ENCODE peak calls at places on chromosomes 7 and 10, in five cellular contexts. Q, R, D, F and M are unnamed samples.

GRCh38 chr10:127695431-127695830 is 41.6 kb upstream of the FOXI2 start:
- DNase-seq in Q (no peak), R (no peak), D (no peak), F (no peak), M (no peak)

GRCh38 chr10:122861724-122862161 is 16.1 kb upstream of the CUZD1 start:
- DNase-seq in Q (no peak), R (no peak), D (peak; percentile 68), F (no peak), M (no peak)

GRCh38 chr10:7272008-7272407 is 138.8 kb downstream of the SFMBT2 start:
- DNase-seq in Q (no peak), R (no peak), D (no peak), F (no peak), M (no peak)

GRCh38 chr7:3042861-3043489 is 692 bp downstream of the CARD11 start:
- DNase-seq in Q (peak; percentile 86), R (no peak), D (no peak), F (no peak), M (peak; percentile 78)

GRCh38 chr7:7970113-7970619 is 1.6 kb downstream of the GLCCI1 start:
- DNase-seq in Q (peak; percentile 42), R (no peak), D (peak; percentile 9), F (no peak), M (no peak)

GRCh38 chr7:28002638-28003037 is 178.0 kb downstream of the JAZF1 start:
- DNase-seq in Q (peak; percentile 8), R (no peak), D (peak; percentile 23), F (no peak), M (no peak)

GRCh38 chr10:104580321-104580720 is 60.8 kb upstream of the SORCS3 start:
- DNase-seq in Q (no peak), R (no peak), D (peak; percentile 35), F (no peak), M (no peak)

GRCh38 chr7:130149575-130150139 is 55.5 kb downstream of the TMEM209 start:
- DNase-seq in Q (peak; percentile 31), R (no peak), D (no peak), F (no peak), M (no peak)

GRCh38 chr10:28241766-28242399 is 61.0 kb downstream of the MPP7 start:
- DNase-seq in Q (peak; percentile 62), R (peak; percentile 33), D (peak; percentile 46), F (peak; percentile 46), M (peak; percentile 48)

GRCh38 chr7:48718731-48719387 is 205.5 kb upstream of the CDC14C start:
- DNase-seq in Q (no peak), R (no peak), D (no peak), F (no peak), M (no peak)

GRCh38 chr10:116212756-116213155 is 60.2 kb downstream of the GFRA1 start:
- DNase-seq in Q (no peak), R (no peak), D (no peak), F (no peak), M (no peak)

GRCh38 chr7:116672596-116673503 is 854 bp downstream of the MET start:
- DNase-seq in Q (no peak), R (no peak), D (peak; percentile 66), F (no peak), M (no peak)

GRCh38 chr7:18361756-18362155 is 133.8 kb upstream of the HDAC9 start:
- DNase-seq in Q (no peak), R (no peak), D (peak; percentile 45), F (peak; percentile 47), M (no peak)

DNA sequence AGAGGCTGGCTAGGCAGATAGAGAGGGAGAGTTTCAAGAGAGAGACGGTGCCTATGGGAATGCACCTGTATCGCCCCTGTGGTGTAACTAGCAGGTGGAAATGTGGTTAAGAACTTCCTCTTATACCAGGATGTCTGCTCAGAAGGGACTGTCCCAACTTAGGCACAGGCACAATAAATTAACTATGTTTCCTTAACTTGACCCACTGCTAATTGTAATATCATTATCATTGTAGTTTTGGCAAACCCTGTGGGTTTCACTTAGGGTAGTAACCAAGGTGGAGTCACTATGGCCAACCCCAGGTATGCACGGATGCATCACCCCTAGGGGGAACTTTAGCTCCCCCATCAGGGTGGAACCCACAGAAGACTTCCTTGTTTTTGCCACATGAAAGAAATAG is 455.7 kb downstream of the DGKB start:
- DNase-seq in Q (peak; percentile 13), R (no peak), D (no peak), F (no peak), M (no peak)
- TF ChIP-seq CTCF in Q (no peak), R (no peak), D (no peak), F (no peak), M (no peak)

GRCh38 chr7:142482899-142483658 is 225.2 kb upstream of the PRSS58 start:
- DNase-seq in Q (peak; percentile 65), R (no peak), D (peak; percentile 41), F (no peak), M (peak; percentile 26)
- TF ChIP-seq CTCF in Q (peak; percentile 94), R (peak; percentile 97), D (peak; percentile 97), F (no peak), M (peak; percentile 83)

DNA sequence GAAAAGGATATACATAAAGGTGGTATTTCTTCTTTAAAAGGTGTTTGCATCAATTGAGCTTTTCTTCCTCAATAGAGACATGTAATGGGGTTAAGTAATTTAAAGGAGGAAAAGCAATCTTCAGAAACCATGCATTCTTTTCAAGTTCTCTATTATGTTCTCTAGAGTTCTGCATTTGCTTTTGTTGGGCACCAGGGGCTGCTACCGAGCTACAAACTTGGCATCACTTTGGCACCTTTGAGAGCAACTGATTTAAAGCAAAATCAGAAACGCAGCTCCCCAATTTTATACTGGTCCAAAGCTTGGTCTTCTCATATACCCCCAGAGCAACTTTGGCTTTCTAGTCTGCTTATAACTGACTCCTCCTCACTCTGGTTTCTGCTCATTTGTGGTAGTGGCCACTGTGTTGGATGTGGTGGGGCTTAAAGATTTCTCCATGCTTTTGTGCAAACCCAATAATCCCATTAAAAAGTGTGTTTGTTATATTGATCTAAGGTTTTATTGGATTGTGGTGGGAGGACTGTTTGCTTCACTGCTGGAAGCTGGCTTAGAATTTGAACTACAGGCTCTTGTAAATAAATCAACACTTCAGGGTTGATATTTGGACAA is 712.1 kb downstream of the PHTF2 start:
- DNase-seq in Q (peak; percentile 27), R (peak; percentile 29), D (peak; percentile 41), F (no peak), M (peak; percentile 17)
- TF ChIP-seq CTCF in Q (peak; percentile 75), R (peak; percentile 95), D (peak; percentile 93), F (no peak), M (peak; percentile 65)

DNA sequence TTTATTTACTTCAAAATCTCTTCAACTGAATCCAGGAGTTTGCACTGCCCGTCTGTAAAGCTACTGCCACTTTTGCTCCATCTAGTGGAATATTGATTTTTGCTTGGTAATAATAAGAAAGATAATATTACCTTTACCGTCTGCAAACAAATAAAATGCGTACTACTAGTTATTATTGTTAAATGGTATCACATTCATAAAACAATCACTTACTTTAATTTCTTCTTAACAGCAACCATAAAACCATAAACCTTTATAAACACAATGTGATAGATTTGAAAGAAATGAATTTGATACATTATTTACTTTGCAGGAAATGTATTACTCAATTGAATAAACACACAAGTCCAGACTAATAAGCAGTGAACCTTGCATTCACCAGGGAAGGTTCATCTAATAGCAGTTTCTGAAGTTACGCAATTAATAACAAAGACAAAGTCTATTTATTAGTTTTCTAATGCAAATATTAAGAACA is 6.4 kb downstream of the AGMO start:
- DNase-seq in Q (no peak), R (no peak), D (no peak), F (no peak), M (no peak)
- TF ChIP-seq CTCF in Q (no peak), R (peak; percentile 39), D (peak; percentile 42), F (no peak), M (no peak)

GRCh38 chr10:62817120-62817762 is 1.1 kb upstream of the EGR2 start:
- DNase-seq in Q (peak; percentile 43), R (no peak), D (peak; percentile 58), F (peak; percentile 68), M (no peak)
- TF ChIP-seq CTCF in Q (no peak), R (no peak), D (no peak), F (no peak), M (peak; percentile 2)